ENCODE peak calls at places on chromosome 7, in five cellular contexts. One of them, this sample, is unnamed. For H3K27me3, the result is how much of the 10 kb centered on the place peaks cover.

GRCh38 chr7:9307131-9307530 is 873.7 kb downstream of the NXPH1 start:
- DNase-seq in mammary epithelial cell: no peak
- DNase-seq in HepG2: no peak
- DNase-seq in cardiac muscle cell: no peak
- DNase-seq in GM23338: no peak
- DNase-seq in this sample: no peak

GRCh38 chr7:157018328-157018996 is 8.0 kb upstream of the MNX1 start:
- DNase-seq in mammary epithelial cell: no peak
- DNase-seq in HepG2: no peak
- DNase-seq in cardiac muscle cell: no peak
- DNase-seq in GM23338: no peak
- DNase-seq in this sample: no peak

GRCh38 chr7:132613737-132614136 is 37.5 kb upstream of the PLXNA4 start:
- DNase-seq in mammary epithelial cell: no peak
- DNase-seq in HepG2: no peak
- DNase-seq in cardiac muscle cell: no peak
- DNase-seq in GM23338: no peak
- DNase-seq in this sample: no peak

GRCh38 chr7:411677-412312 is 107.9 kb downstream of the PDGFA start:
- DNase-seq in mammary epithelial cell: no peak
- DNase-seq in HepG2: no peak
- DNase-seq in cardiac muscle cell: no peak
- DNase-seq in GM23338: no peak
- DNase-seq in this sample: no peak

GRCh38 chr7:102122026-102122425 is 164.6 kb upstream of the SH2B2 start:
- DNase-seq in mammary epithelial cell: no peak
- DNase-seq in HepG2: no peak
- DNase-seq in cardiac muscle cell: no peak
- DNase-seq in GM23338: no peak
- DNase-seq in this sample: no peak

GRCh38 chr7:85341121-85341520 is 154.3 kb upstream of the SEMA3D start:
- DNase-seq in mammary epithelial cell: peak
- DNase-seq in HepG2: no peak
- DNase-seq in cardiac muscle cell: no peak
- DNase-seq in GM23338: no peak
- DNase-seq in this sample: no peak

GRCh38 chr7:48109848-48110663 is 21.0 kb downstream of the UPP1 start:
- DNase-seq in mammary epithelial cell: peak
- DNase-seq in HepG2: peak
- DNase-seq in cardiac muscle cell: peak
- DNase-seq in GM23338: peak
- DNase-seq in this sample: peak

GRCh38 chr7:108455833-108456677 is at the start of gene NRCAM:
- DNase-seq in mammary epithelial cell: peak
- DNase-seq in HepG2: no peak
- DNase-seq in cardiac muscle cell: peak
- DNase-seq in GM23338: peak
- DNase-seq in this sample: peak

GRCh38 chr7:157347217-157347904 is 10.6 kb downstream of the DNAJB6 start:
- DNase-seq in mammary epithelial cell: peak
- DNase-seq in HepG2: no peak
- DNase-seq in cardiac muscle cell: no peak
- DNase-seq in GM23338: no peak
- DNase-seq in this sample: peak

GRCh38 chr7:2510909-2511768 is 8.4 kb upstream of the LFNG start:
- DNase-seq in mammary epithelial cell: no peak
- DNase-seq in HepG2: peak
- DNase-seq in cardiac muscle cell: no peak
- DNase-seq in GM23338: no peak
- DNase-seq in this sample: peak

GRCh38 chr7:119335405-119335804 is 937.6 kb upstream of the KCND2 start:
- DNase-seq in mammary epithelial cell: no peak
- DNase-seq in HepG2: no peak
- DNase-seq in cardiac muscle cell: no peak
- DNase-seq in GM23338: no peak
- DNase-seq in this sample: no peak

GRCh38 chr7:143934526-143935340 is at the start of gene OR2F2:
- DNase-seq in mammary epithelial cell: no peak
- DNase-seq in HepG2: peak
- DNase-seq in cardiac muscle cell: no peak
- DNase-seq in GM23338: no peak
- DNase-seq in this sample: no peak

GRCh38 chr7:133563196-133563707 is 310.4 kb downstream of the EXOC4 start:
- DNase-seq in mammary epithelial cell: no peak
- DNase-seq in HepG2: no peak
- DNase-seq in cardiac muscle cell: no peak
- DNase-seq in GM23338: no peak
- DNase-seq in this sample: no peak

GRCh38 chr7:18976715-18977466 is 140.5 kb downstream of the TWIST1 start:
- DNase-seq in mammary epithelial cell: no peak
- DNase-seq in HepG2: no peak
- DNase-seq in cardiac muscle cell: no peak
- DNase-seq in GM23338: no peak
- DNase-seq in this sample: no peak

GRCh38 chr7:101589052-101589451 is 40.0 kb downstream of the MYL10 start:
- DNase-seq in mammary epithelial cell: no peak
- DNase-seq in HepG2: no peak
- DNase-seq in cardiac muscle cell: no peak
- DNase-seq in GM23338: no peak
- DNase-seq in this sample: no peak

GRCh38 chr7:101488826-101489572 is 126.3 kb downstream of the COL26A1 start:
- DNase-seq in mammary epithelial cell: no peak
- DNase-seq in HepG2: no peak
- DNase-seq in cardiac muscle cell: no peak
- DNase-seq in GM23338: no peak
- DNase-seq in this sample: no peak

GRCh38 chr7:42617071-42617705 is 294.7 kb downstream of the C7orf25 start:
- DNase-seq in mammary epithelial cell: no peak
- DNase-seq in HepG2: no peak
- DNase-seq in cardiac muscle cell: no peak
- DNase-seq in GM23338: no peak
- DNase-seq in this sample: no peak

GRCh38 chr7:141480953-141481352 is 70.3 kb upstream of the AGK start:
- DNase-seq in mammary epithelial cell: no peak
- DNase-seq in HepG2: no peak
- DNase-seq in cardiac muscle cell: no peak
- DNase-seq in GM23338: no peak
- DNase-seq in this sample: no peak

GRCh38 chr7:75716992-75717626 is 21.6 kb downstream of the HIP1 start:
- DNase-seq in mammary epithelial cell: peak
- DNase-seq in HepG2: peak
- DNase-seq in cardiac muscle cell: no peak
- DNase-seq in GM23338: no peak
- DNase-seq in this sample: no peak

GRCh38 chr7:5526190-5527037 is 102.8 kb upstream of the TNRC18 start:
- DNase-seq in mammary epithelial cell: peak
- DNase-seq in HepG2: peak
- DNase-seq in cardiac muscle cell: peak
- DNase-seq in GM23338: peak
- DNase-seq in this sample: no peak

GRCh38 chr7:75968561-75969001 is 25.8 kb downstream of the TMEM120A start:
- DNase-seq in mammary epithelial cell: no peak
- DNase-seq in HepG2: no peak
- DNase-seq in cardiac muscle cell: no peak
- DNase-seq in GM23338: no peak
- DNase-seq in this sample: peak

GRCh38 chr7:80151274-80151665 is 16.6 kb downstream of the GNAI1 start:
- DNase-seq in mammary epithelial cell: peak
- DNase-seq in HepG2: no peak
- DNase-seq in cardiac muscle cell: no peak
- DNase-seq in GM23338: no peak
- DNase-seq in this sample: no peak

GRCh38 chr7:84701524-84702306 is 485.1 kb downstream of the SEMA3D start:
- DNase-seq in mammary epithelial cell: peak
- DNase-seq in HepG2: peak
- DNase-seq in cardiac muscle cell: no peak
- DNase-seq in GM23338: no peak
- DNase-seq in this sample: no peak

GRCh38 chr7:148670374-148670773 is 28.3 kb upstream of the CUL1 start:
- DNase-seq in mammary epithelial cell: no peak
- DNase-seq in HepG2: no peak
- DNase-seq in cardiac muscle cell: no peak
- DNase-seq in GM23338: no peak
- DNase-seq in this sample: no peak

GRCh38 chr7:36691983-36692382 is 32.3 kb downstream of the AOAH start:
- DNase-seq in mammary epithelial cell: no peak
- DNase-seq in HepG2: no peak
- DNase-seq in cardiac muscle cell: no peak
- DNase-seq in GM23338: no peak
- DNase-seq in this sample: no peak

GRCh38 chr7:101235050-101235449 is 2.6 kb downstream of the CLDN15 start:
- DNase-seq in mammary epithelial cell: no peak
- DNase-seq in HepG2: peak
- DNase-seq in cardiac muscle cell: no peak
- DNase-seq in GM23338: peak
- DNase-seq in this sample: no peak

GRCh38 chr7:8612584-8612983 is 179.2 kb downstream of the NXPH1 start:
- DNase-seq in mammary epithelial cell: no peak
- DNase-seq in HepG2: no peak
- DNase-seq in cardiac muscle cell: no peak
- DNase-seq in GM23338: no peak
- DNase-seq in this sample: no peak

GRCh38 chr7:71937840-71938371 is 474.2 kb downstream of the CALN1 start:
- DNase-seq in mammary epithelial cell: no peak
- DNase-seq in HepG2: no peak
- DNase-seq in cardiac muscle cell: no peak
- DNase-seq in GM23338: no peak
- DNase-seq in this sample: no peak

GRCh38 chr7:659306-659847 is 67.1 kb upstream of the DNAAF5 start:
- DNase-seq in mammary epithelial cell: no peak
- DNase-seq in HepG2: no peak
- DNase-seq in cardiac muscle cell: no peak
- DNase-seq in GM23338: no peak
- DNase-seq in this sample: no peak

GRCh38 chr7:129433823-129434171 is 435 bp upstream of the STRIP2 start:
- DNase-seq in mammary epithelial cell: no peak
- DNase-seq in HepG2: peak
- DNase-seq in cardiac muscle cell: no peak
- DNase-seq in GM23338: peak
- DNase-seq in this sample: no peak

GRCh38 chr7:4439444-4439843 is 242.7 kb upstream of the FOXK1 start:
- DNase-seq in mammary epithelial cell: no peak
- DNase-seq in HepG2: no peak
- DNase-seq in cardiac muscle cell: no peak
- DNase-seq in GM23338: no peak
- DNase-seq in this sample: no peak

GRCh38 chr7:139362302-139362701 is 2.6 kb downstream of the LUC7L2 start:
- DNase-seq in mammary epithelial cell: peak
- DNase-seq in HepG2: no peak
- DNase-seq in cardiac muscle cell: peak
- DNase-seq in GM23338: peak
- DNase-seq in this sample: no peak

DNA sequence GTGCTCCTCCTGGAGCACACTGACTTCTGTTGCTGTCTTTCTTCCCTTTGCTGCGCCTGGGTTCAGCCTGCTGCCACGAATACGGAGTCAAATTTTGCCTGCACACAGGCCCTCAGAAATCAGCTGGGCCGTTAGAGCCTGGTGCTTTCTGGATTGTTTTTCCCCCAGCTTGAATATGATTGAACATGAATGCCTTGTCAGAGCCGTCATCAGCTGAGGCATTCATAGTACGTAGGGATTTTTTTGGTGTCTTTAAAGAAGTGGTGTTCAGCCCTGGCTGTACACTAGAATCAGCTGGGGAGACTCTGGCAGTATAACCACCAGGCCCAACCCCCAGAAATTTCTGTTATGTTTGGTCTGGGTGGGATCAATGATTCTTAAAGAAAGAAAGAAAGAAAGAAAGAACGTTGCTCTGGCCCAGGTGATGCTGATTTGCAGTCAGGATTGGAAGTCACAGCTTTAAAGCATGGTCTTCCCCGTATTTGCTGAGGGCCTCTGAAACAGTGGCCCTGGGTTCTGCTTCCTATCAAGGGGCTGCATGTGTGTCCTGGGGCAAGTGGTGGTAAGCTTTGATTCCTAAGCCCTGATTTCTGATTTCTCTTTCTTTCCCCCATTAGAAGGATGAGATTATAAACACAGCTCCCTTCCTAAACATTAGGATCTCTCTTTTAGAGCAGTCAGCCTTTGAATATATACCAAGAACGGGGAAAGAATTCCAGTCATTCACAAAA is 24.7 kb downstream of the NUB1 start:
- DNase-seq in mammary epithelial cell: no peak
- DNase-seq in HepG2: no peak
- DNase-seq in cardiac muscle cell: no peak
- DNase-seq in GM23338: no peak
- DNase-seq in this sample: no peak
- H3K27ac ChIP-seq in mammary epithelial cell: no peak
- H3K27ac ChIP-seq in HepG2: no peak
- H3K27ac ChIP-seq in cardiac muscle cell: peak
- H3K27ac ChIP-seq in GM23338: peak
- H3K27ac ChIP-seq in this sample: no peak

DNA sequence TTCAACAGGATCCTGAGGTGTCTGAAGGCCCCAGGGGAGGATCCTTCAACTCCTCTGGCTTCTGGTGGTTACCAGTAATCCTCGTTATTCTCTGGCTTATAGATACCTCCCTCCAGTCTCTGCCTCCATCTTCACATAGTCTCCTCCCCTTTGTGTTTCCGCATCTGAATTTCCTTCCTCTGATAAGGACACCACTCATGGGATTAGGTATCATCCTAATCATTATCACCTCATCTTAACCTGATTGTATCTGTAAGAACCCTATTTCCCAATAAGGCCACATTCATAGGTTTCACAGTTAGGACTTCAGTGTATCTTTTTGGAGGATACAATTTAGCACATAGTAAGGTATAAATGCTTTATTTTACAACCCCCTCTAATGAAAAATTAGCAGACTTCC is 1189.2 kb downstream of the CNTNAP2 start:
- DNase-seq in mammary epithelial cell: no peak
- DNase-seq in HepG2: no peak
- DNase-seq in cardiac muscle cell: no peak
- DNase-seq in GM23338: no peak
- DNase-seq in this sample: no peak
- H3K4me3 ChIP-seq in mammary epithelial cell: no peak
- H3K4me3 ChIP-seq in HepG2: no peak
- H3K4me3 ChIP-seq in cardiac muscle cell: no peak
- H3K4me3 ChIP-seq in GM23338: no peak
- H3K4me3 ChIP-seq in this sample: no peak

GRCh38 chr7:155925682-155926081 is 113.4 kb upstream of the SHH start:
- DNase-seq in mammary epithelial cell: no peak
- DNase-seq in HepG2: no peak
- DNase-seq in cardiac muscle cell: no peak
- DNase-seq in GM23338: no peak
- DNase-seq in this sample: no peak
- H3K27me3 ChIP-seq in mammary epithelial cell: under half
- H3K27me3 ChIP-seq in HepG2: under half
- H3K27me3 ChIP-seq in cardiac muscle cell: under half
- H3K27me3 ChIP-seq in GM23338: under half
- H3K27me3 ChIP-seq in this sample: under half

GRCh38 chr7:70520604-70521003 is 611.3 kb upstream of the GALNT17 start:
- DNase-seq in mammary epithelial cell: no peak
- DNase-seq in HepG2: peak
- DNase-seq in cardiac muscle cell: no peak
- DNase-seq in GM23338: no peak
- DNase-seq in this sample: no peak
- H3K27ac ChIP-seq in mammary epithelial cell: no peak
- H3K27ac ChIP-seq in HepG2: no peak
- H3K27ac ChIP-seq in cardiac muscle cell: no peak
- H3K27ac ChIP-seq in GM23338: no peak
- H3K27ac ChIP-seq in this sample: no peak